ENCODE peak calls at places on chromosomes 13 and 19, in ten cellular contexts. N is right atrium auricular region; H is fibroblast of the conjunctiva; Z is stimulated activated CD4-positive, alpha-beta T cell treated with anti-CD3 and anti-CD28 coated beads, TNF-alpha, amount 100 ng/mL, for 1 hour; U is activated CD8-positive, alpha-beta T cell treated with anti-CD3 and anti-CD28 coated beads, Interleukin-2, amount 10 ng/mL, durations not matched to agents 7 days and 5 days; B is caudate nucleus; K is amniotic stem cell; R is endothelial cell; V is stimulated activated naive CD8-positive, alpha-beta T cell treated with anti-CD3 and anti-CD28 coated beads, Interleukin-15, Interleukin-2, amounts not matched to agents 100 U/mL and 50 U/mL, for 24 hours; E is activated CD4-positive, alpha-beta T cell treated with anti-CD3 and anti-CD28 coated beads, Interleukin-2, amount 50 U/mL, for 1 hour. G is an unnamed sample.

GRCh38 chr13:54852831-54853230 is 1824.2 kb downstream of the OLFM4 start:
- DNase-seq in N (no peak), H (no peak), Z (no peak), U (no peak), B (no peak), K (no peak), R (no peak), V (no peak), E (no peak), G (no peak)

GRCh38 chr13:40096357-40096911 is 441.0 kb downstream of the COG6 start:
- DNase-seq in N (no peak), H (no peak), Z (peak), U (peak), B (no peak), K (no peak), R (no peak), V (peak), E (peak), G (no peak)

GRCh38 chr19:34096020-34096915 is 76.0 kb upstream of the LSM14A start:
- DNase-seq in N (no peak), H (peak), Z (no peak), U (no peak), B (no peak), K (peak), R (peak), V (no peak), E (no peak), G (peak)

GRCh38 chr13:43464578-43465264 is 322.1 kb downstream of the ENOX1 start:
- DNase-seq in N (no peak), H (no peak), Z (no peak), U (no peak), B (no peak), K (no peak), R (no peak), V (no peak), E (no peak), G (no peak)

GRCh38 chr19:51783373-51783772 is 11.6 kb upstream of the FPR3 start:
- DNase-seq in N (no peak), H (no peak), Z (no peak), U (no peak), B (no peak), K (no peak), R (peak), V (no peak), E (no peak), G (no peak)

GRCh38 chr19:5703819-5704818 is 14.0 kb downstream of the RPL36 start:
- DNase-seq in N (no peak), H (no peak), Z (no peak), U (no peak), B (no peak), K (no peak), R (no peak), V (no peak), E (no peak), G (no peak)

GRCh38 chr19:18023596-18024212 is 15.7 kb downstream of the ARRDC2 start:
- DNase-seq in N (peak), H (no peak), Z (peak), U (peak), B (no peak), K (no peak), R (peak), V (peak), E (peak), G (peak)

GRCh38 chr19:3142292-3142670 is 6.4 kb downstream of the GNA15 start:
- DNase-seq in N (no peak), H (peak), Z (no peak), U (no peak), B (no peak), K (peak), R (no peak), V (peak), E (no peak), G (no peak)

GRCh38 chr13:99322297-99323103 is 15.3 kb upstream of the GPR183 start:
- DNase-seq in N (no peak), H (peak), Z (no peak), U (peak), B (no peak), K (peak), R (no peak), V (no peak), E (peak), G (peak)

GRCh38 chr19:23801798-23802197 is 43.1 kb upstream of the ZNF681 start:
- DNase-seq in N (no peak), H (no peak), Z (no peak), U (no peak), B (no peak), K (no peak), R (no peak), V (no peak), E (no peak), G (no peak)

GRCh38 chr19:55158848-55159793 is 1.6 kb upstream of the TNNI3 start:
- DNase-seq in N (peak), H (peak), Z (no peak), U (no peak), B (no peak), K (no peak), R (no peak), V (no peak), E (no peak), G (no peak)

GRCh38 chr13:66864627-66865026 is 365.5 kb downstream of the PCDH9 start:
- DNase-seq in N (no peak), H (no peak), Z (no peak), U (no peak), B (no peak), K (no peak), R (no peak), V (no peak), E (no peak), G (no peak)

GRCh38 chr13:106617561-106617960 is 49.6 kb upstream of the ARGLU1 start:
- DNase-seq in N (no peak), H (no peak), Z (no peak), U (no peak), B (no peak), K (no peak), R (no peak), V (no peak), E (no peak), G (no peak)

GRCh38 chr19:43126720-43127119 is 44.2 kb upstream of the PSG2 start:
- DNase-seq in N (no peak), H (no peak), Z (no peak), U (no peak), B (no peak), K (no peak), R (no peak), V (no peak), E (no peak), G (no peak)

GRCh38 chr19:41997851-41998229 is 3.8 kb upstream of the ATP1A3 start:
- DNase-seq in N (no peak), H (no peak), Z (no peak), U (no peak), B (no peak), K (no peak), R (no peak), V (no peak), E (no peak), G (peak)